ENCODE peak calls at places on chromosomes 3 and 15, in eight cellular contexts. One of them, this sample, is unnamed.

GRCh38 chr3:126394179-126394976 is at the start of gene CFAP100:
- DNase-seq in A549: no peak
- DNase-seq in esophagus muscularis mucosa: no peak
- DNase-seq in OCI-LY7: no peak
- DNase-seq in astrocyte of the cerebellum: no peak
- DNase-seq in HL-60: no peak
- DNase-seq in choroid plexus epithelial cell: peak; percentile 46
- DNase-seq in body of pancreas: peak; percentile 45
- DNase-seq in this sample: no peak

GRCh38 chr15:68051109-68051508 is 3.0 kb upstream of the PIAS1 start:
- DNase-seq in A549: peak; percentile 47
- DNase-seq in esophagus muscularis mucosa: no peak
- DNase-seq in OCI-LY7: no peak
- DNase-seq in astrocyte of the cerebellum: no peak
- DNase-seq in HL-60: no peak
- DNase-seq in choroid plexus epithelial cell: no peak
- DNase-seq in body of pancreas: no peak
- DNase-seq in this sample: no peak

GRCh38 chr3:134457331-134458125 is 28.3 kb downstream of the ANAPC13 start:
- DNase-seq in A549: no peak
- DNase-seq in esophagus muscularis mucosa: no peak
- DNase-seq in OCI-LY7: no peak
- DNase-seq in astrocyte of the cerebellum: no peak
- DNase-seq in HL-60: no peak
- DNase-seq in choroid plexus epithelial cell: no peak
- DNase-seq in body of pancreas: no peak
- DNase-seq in this sample: no peak

GRCh38 chr15:99421172-99421656 is 144.6 kb upstream of the MEF2A start:
- DNase-seq in A549: no peak
- DNase-seq in esophagus muscularis mucosa: no peak
- DNase-seq in OCI-LY7: no peak
- DNase-seq in astrocyte of the cerebellum: no peak
- DNase-seq in HL-60: no peak
- DNase-seq in choroid plexus epithelial cell: peak; percentile 59
- DNase-seq in body of pancreas: no peak
- DNase-seq in this sample: no peak

GRCh38 chr3:64443553-64444331 is 218.5 kb upstream of the PRICKLE2 start:
- DNase-seq in A549: no peak
- DNase-seq in esophagus muscularis mucosa: no peak
- DNase-seq in OCI-LY7: no peak
- DNase-seq in astrocyte of the cerebellum: no peak
- DNase-seq in HL-60: no peak
- DNase-seq in choroid plexus epithelial cell: peak; percentile 59
- DNase-seq in body of pancreas: no peak
- DNase-seq in this sample: peak; percentile 75

GRCh38 chr3:141686477-141687280 is 51.4 kb upstream of the RNF7 start:
- DNase-seq in A549: peak; percentile 4
- DNase-seq in esophagus muscularis mucosa: no peak
- DNase-seq in OCI-LY7: no peak
- DNase-seq in astrocyte of the cerebellum: peak; percentile 12
- DNase-seq in HL-60: no peak
- DNase-seq in choroid plexus epithelial cell: peak; percentile 62
- DNase-seq in body of pancreas: peak; percentile 40
- DNase-seq in this sample: no peak

GRCh38 chr3:63818282-63819150 is 583 bp upstream of the C3orf49 start:
- DNase-seq in A549: peak; percentile 33
- DNase-seq in esophagus muscularis mucosa: no peak
- DNase-seq in OCI-LY7: peak; percentile 68
- DNase-seq in astrocyte of the cerebellum: peak; percentile 35
- DNase-seq in HL-60: no peak
- DNase-seq in choroid plexus epithelial cell: peak; percentile 76
- DNase-seq in body of pancreas: peak; percentile 70
- DNase-seq in this sample: peak; percentile 51

GRCh38 chr15:54810496-54810895 is 386.2 kb downstream of the RSL24D1 start:
- DNase-seq in A549: no peak
- DNase-seq in esophagus muscularis mucosa: no peak
- DNase-seq in OCI-LY7: no peak
- DNase-seq in astrocyte of the cerebellum: no peak
- DNase-seq in HL-60: no peak
- DNase-seq in choroid plexus epithelial cell: no peak
- DNase-seq in body of pancreas: no peak
- DNase-seq in this sample: no peak

GRCh38 chr3:126460386-126460785 is 15.3 kb downstream of the ZXDC start:
- DNase-seq in A549: no peak
- DNase-seq in esophagus muscularis mucosa: no peak
- DNase-seq in OCI-LY7: no peak
- DNase-seq in astrocyte of the cerebellum: no peak
- DNase-seq in HL-60: no peak
- DNase-seq in choroid plexus epithelial cell: no peak
- DNase-seq in body of pancreas: no peak
- DNase-seq in this sample: no peak

GRCh38 chr3:127735767-127736693 is 63.3 kb downstream of the ABTB1 start:
- DNase-seq in A549: peak; percentile 24
- DNase-seq in esophagus muscularis mucosa: no peak
- DNase-seq in OCI-LY7: peak; percentile 88
- DNase-seq in astrocyte of the cerebellum: no peak
- DNase-seq in HL-60: peak; percentile 65
- DNase-seq in choroid plexus epithelial cell: peak; percentile 82
- DNase-seq in body of pancreas: peak; percentile 59
- DNase-seq in this sample: peak; percentile 42

DNA sequence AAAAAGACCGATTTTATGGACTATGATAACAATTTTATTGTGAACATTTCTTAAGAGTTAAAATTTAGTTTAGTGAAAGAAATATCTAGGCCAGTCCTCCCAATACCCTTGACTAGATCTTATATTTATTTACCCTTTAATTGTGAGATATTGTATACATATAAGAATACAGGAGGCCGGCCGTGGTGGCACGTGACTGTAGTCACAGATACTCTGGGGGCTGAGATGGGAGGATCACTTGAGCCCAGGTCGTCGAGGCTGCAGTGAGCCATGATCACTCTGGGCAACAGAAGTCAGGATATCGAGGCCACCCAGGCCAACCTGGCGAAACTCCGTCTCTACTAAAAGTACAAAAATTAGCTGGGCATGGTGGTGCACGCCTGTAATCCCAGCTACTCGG is 767 bp upstream of the RMDN3 start:
- DNase-seq in A549: no peak
- DNase-seq in esophagus muscularis mucosa: no peak
- DNase-seq in OCI-LY7: peak; percentile 56
- DNase-seq in astrocyte of the cerebellum: no peak
- DNase-seq in HL-60: no peak
- DNase-seq in choroid plexus epithelial cell: no peak
- DNase-seq in body of pancreas: no peak
- DNase-seq in this sample: no peak
- H3K4me3 ChIP-seq in A549: peak overlapping the region; percentile 91
- H3K4me3 ChIP-seq in esophagus muscularis mucosa: peak overlapping the region; percentile 64
- H3K4me3 ChIP-seq in OCI-LY7: peak overlapping the region; percentile 85
- H3K4me3 ChIP-seq in astrocyte of the cerebellum: peak overlapping the region; percentile 98
- H3K4me3 ChIP-seq in HL-60: no peak overlapping the region
- H3K4me3 ChIP-seq in choroid plexus epithelial cell: peak overlapping the region; percentile 94
- H3K4me3 ChIP-seq in body of pancreas: peak overlapping the region; percentile 91
- H3K4me3 ChIP-seq in this sample: peak overlapping the region; percentile 92

GRCh38 chr3:122461834-122462233 is 46.0 kb upstream of the WDR5B start:
- DNase-seq in A549: no peak
- DNase-seq in esophagus muscularis mucosa: no peak
- DNase-seq in OCI-LY7: no peak
- DNase-seq in astrocyte of the cerebellum: no peak
- DNase-seq in HL-60: no peak
- DNase-seq in choroid plexus epithelial cell: no peak
- DNase-seq in body of pancreas: no peak
- DNase-seq in this sample: no peak

GRCh38 chr3:122456074-122456473 is 40.2 kb upstream of the WDR5B start:
- DNase-seq in A549: no peak
- DNase-seq in esophagus muscularis mucosa: no peak
- DNase-seq in OCI-LY7: no peak
- DNase-seq in astrocyte of the cerebellum: no peak
- DNase-seq in HL-60: no peak
- DNase-seq in choroid plexus epithelial cell: no peak
- DNase-seq in body of pancreas: no peak
- DNase-seq in this sample: no peak

GRCh38 chr3:122457706-122458105 is 41.8 kb upstream of the WDR5B start:
- DNase-seq in A549: no peak
- DNase-seq in esophagus muscularis mucosa: no peak
- DNase-seq in OCI-LY7: no peak
- DNase-seq in astrocyte of the cerebellum: no peak
- DNase-seq in HL-60: no peak
- DNase-seq in choroid plexus epithelial cell: no peak
- DNase-seq in body of pancreas: no peak
- DNase-seq in this sample: no peak

GRCh38 chr3:122464659-122465058 is 48.8 kb upstream of the WDR5B start:
- DNase-seq in A549: no peak
- DNase-seq in esophagus muscularis mucosa: no peak
- DNase-seq in OCI-LY7: no peak
- DNase-seq in astrocyte of the cerebellum: no peak
- DNase-seq in HL-60: no peak
- DNase-seq in choroid plexus epithelial cell: no peak
- DNase-seq in body of pancreas: no peak
- DNase-seq in this sample: no peak

DNA sequence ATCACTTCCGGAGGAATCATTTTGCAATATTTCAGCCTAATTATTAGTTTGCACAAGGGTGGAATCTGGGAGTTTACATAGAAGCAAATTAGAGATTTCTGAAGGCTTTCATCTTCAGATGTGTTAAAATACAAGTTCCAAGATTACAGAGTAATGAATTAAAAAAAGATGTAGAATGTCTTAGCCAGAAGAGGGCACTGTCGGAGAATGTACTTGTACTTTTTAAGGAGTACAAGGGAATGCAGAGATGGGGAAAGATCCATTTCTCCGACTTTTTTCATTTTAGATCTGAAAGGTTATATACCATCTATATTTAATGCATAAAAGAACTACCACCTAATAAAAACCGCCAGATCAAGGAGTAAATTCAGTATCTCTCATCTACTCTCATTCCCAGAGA is 43.1 kb upstream of the WDR5B start:
- DNase-seq in A549: peak; percentile 62
- DNase-seq in esophagus muscularis mucosa: no peak
- DNase-seq in OCI-LY7: peak; percentile 51
- DNase-seq in astrocyte of the cerebellum: peak; percentile 61
- DNase-seq in HL-60: no peak
- DNase-seq in choroid plexus epithelial cell: peak; percentile 81
- DNase-seq in body of pancreas: no peak
- DNase-seq in this sample: peak; percentile 29
- TF ChIP-seq CTCF in A549: peak; percentile 76
- TF ChIP-seq CTCF in esophagus muscularis mucosa: no peak
- TF ChIP-seq CTCF in OCI-LY7: peak; percentile 85
- TF ChIP-seq CTCF in astrocyte of the cerebellum: peak; percentile 40
- TF ChIP-seq CTCF in HL-60: no peak
- TF ChIP-seq CTCF in choroid plexus epithelial cell: peak; percentile 51
- TF ChIP-seq CTCF in body of pancreas: peak; percentile 41
- TF ChIP-seq CTCF in this sample: peak; percentile 27

DNA sequence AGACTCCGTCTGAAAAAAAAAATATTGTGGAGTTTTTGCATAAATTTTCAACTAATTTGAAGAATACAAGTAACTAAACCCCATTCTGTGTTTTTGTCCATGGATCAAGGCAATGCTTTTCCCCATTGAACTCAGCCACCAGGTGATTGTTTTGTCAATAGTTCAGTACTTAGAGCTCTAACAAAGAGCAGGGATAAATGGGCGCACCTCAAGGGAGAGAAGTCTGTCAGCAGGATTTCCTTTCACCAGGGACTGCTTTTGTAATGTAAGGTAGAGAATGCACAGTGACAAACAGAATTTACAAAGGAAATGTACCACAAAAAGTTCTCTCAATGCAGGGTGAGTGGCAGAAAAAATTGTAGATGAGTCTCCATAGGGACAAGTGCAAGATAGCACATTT is 10.8 kb upstream of the ATP13A5 start:
- DNase-seq in A549: no peak
- DNase-seq in esophagus muscularis mucosa: peak; percentile 74
- DNase-seq in OCI-LY7: no peak
- DNase-seq in astrocyte of the cerebellum: no peak
- DNase-seq in HL-60: no peak
- DNase-seq in choroid plexus epithelial cell: no peak
- DNase-seq in body of pancreas: no peak
- DNase-seq in this sample: no peak
- H3K4me3 ChIP-seq in A549: no peak overlapping the region
- H3K4me3 ChIP-seq in esophagus muscularis mucosa: no peak overlapping the region
- H3K4me3 ChIP-seq in OCI-LY7: no peak overlapping the region
- H3K4me3 ChIP-seq in astrocyte of the cerebellum: no peak overlapping the region
- H3K4me3 ChIP-seq in HL-60: no peak overlapping the region
- H3K4me3 ChIP-seq in choroid plexus epithelial cell: no peak overlapping the region
- H3K4me3 ChIP-seq in body of pancreas: no peak overlapping the region
- H3K4me3 ChIP-seq in this sample: no peak overlapping the region

GRCh38 chr3:79845546-79845945 is 77.7 kb upstream of the ROBO1 start:
- DNase-seq in A549: no peak
- DNase-seq in esophagus muscularis mucosa: no peak
- DNase-seq in OCI-LY7: no peak
- DNase-seq in astrocyte of the cerebellum: no peak
- DNase-seq in HL-60: no peak
- DNase-seq in choroid plexus epithelial cell: no peak
- DNase-seq in body of pancreas: no peak
- DNase-seq in this sample: no peak

GRCh38 chr3:79843180-79843579 is 75.4 kb upstream of the ROBO1 start:
- DNase-seq in A549: no peak
- DNase-seq in esophagus muscularis mucosa: no peak
- DNase-seq in OCI-LY7: no peak
- DNase-seq in astrocyte of the cerebellum: no peak
- DNase-seq in HL-60: no peak
- DNase-seq in choroid plexus epithelial cell: peak; percentile 40
- DNase-seq in body of pancreas: no peak
- DNase-seq in this sample: no peak

GRCh38 chr3:79844176-79844575 is 76.4 kb upstream of the ROBO1 start:
- DNase-seq in A549: no peak
- DNase-seq in esophagus muscularis mucosa: no peak
- DNase-seq in OCI-LY7: no peak
- DNase-seq in astrocyte of the cerebellum: no peak
- DNase-seq in HL-60: no peak
- DNase-seq in choroid plexus epithelial cell: peak; percentile 43
- DNase-seq in body of pancreas: no peak
- DNase-seq in this sample: no peak

GRCh38 chr3:79847928-79848327 is 80.1 kb upstream of the ROBO1 start:
- DNase-seq in A549: no peak
- DNase-seq in esophagus muscularis mucosa: no peak
- DNase-seq in OCI-LY7: no peak
- DNase-seq in astrocyte of the cerebellum: no peak
- DNase-seq in HL-60: no peak
- DNase-seq in choroid plexus epithelial cell: no peak
- DNase-seq in body of pancreas: no peak
- DNase-seq in this sample: no peak

DNA sequence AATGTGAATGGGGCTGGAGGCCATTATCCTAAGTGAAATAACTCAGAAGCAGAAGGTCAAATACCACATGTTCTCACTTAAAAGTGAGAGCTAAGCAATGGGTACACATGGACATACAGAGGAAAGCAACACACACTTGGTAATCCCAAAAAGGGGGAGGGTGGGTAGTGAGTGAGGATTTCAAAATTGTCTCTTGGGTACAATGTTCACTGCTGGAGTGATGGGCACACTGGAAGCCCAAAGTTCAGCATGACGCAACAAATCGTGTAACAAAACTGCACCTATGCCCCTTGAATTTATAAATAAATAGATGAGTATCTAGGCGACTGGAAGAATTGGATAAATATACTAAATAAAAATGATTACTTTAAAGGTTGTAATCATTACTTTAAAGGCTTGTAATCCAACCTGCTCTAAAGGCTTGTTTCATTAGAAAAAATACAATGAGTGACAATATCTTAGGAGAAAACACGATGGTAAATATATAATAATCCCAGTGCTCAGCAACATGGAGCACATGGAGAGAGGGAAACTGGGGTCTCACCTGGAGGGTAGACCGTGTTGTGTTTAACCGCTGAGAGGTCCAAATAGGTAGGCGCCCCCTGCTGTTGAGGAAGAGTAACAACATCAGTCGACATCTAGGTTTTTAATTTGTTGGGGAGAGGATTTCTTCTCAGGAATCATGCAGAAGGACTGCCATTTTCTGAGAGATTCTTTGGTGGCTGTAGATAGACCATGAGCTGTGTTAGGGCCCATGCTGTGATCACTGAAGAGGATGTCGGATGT is 78.5 kb upstream of the ROBO1 start:
- DNase-seq in A549: peak; percentile 17
- DNase-seq in esophagus muscularis mucosa: no peak
- DNase-seq in OCI-LY7: peak; percentile 4
- DNase-seq in astrocyte of the cerebellum: no peak
- DNase-seq in HL-60: no peak
- DNase-seq in choroid plexus epithelial cell: no peak
- DNase-seq in body of pancreas: no peak
- DNase-seq in this sample: no peak
- TF ChIP-seq CTCF in A549: no peak
- TF ChIP-seq CTCF in esophagus muscularis mucosa: no peak
- TF ChIP-seq CTCF in OCI-LY7: peak; percentile 79
- TF ChIP-seq CTCF in astrocyte of the cerebellum: peak; percentile 29
- TF ChIP-seq CTCF in HL-60: no peak
- TF ChIP-seq CTCF in choroid plexus epithelial cell: peak; percentile 52
- TF ChIP-seq CTCF in body of pancreas: peak; percentile 8
- TF ChIP-seq CTCF in this sample: peak; percentile 39